ENCODE peak calls at places on chromosomes 7 and 10, in four cellular contexts. S is K562, Z is HepG2, F is A549. A is an unnamed sample.
A peak's percentile ranks its signal among the peaks of the same experiment; 100 is the strongest.

GRCh38 chr7:4934419-4935025 is 24.5 kb downstream of the MMD2 start:
- DNase-seq in Z (no peak), S (no peak), F (no peak), A (no peak)

GRCh38 chr10:62199584-62199983 is 69.1 kb downstream of the RTKN2 start:
- DNase-seq in F (no peak), Z (peak; percentile 11), S (no peak), A (peak; percentile 48)

GRCh38 chr7:25255603-25256320 is 27.5 kb upstream of the NPVF start:
- DNase-seq in F (no peak), S (no peak), Z (no peak), A (no peak)

GRCh38 chr10:6047326-6047611 is 14.9 kb downstream of the IL2RA start:
- DNase-seq in Z (no peak), F (no peak), S (no peak), A (no peak)

GRCh38 chr10:58647366-58647765 is 134.7 kb downstream of the BICC1 start:
- DNase-seq in S (no peak), Z (no peak), F (no peak), A (no peak)

GRCh38 chr10:10353326-10353725 is 664.3 kb upstream of the CELF2 start:
- DNase-seq in S (no peak), Z (no peak), F (no peak), A (no peak)

GRCh38 chr10:127739908-127740307 is 2.9 kb downstream of the FOXI2 start:
- DNase-seq in Z (no peak), F (no peak), S (no peak), A (no peak)

GRCh38 chr10:99844433-99844955 is 62.1 kb downstream of the ABCC2 start:
- DNase-seq in S (no peak), Z (no peak), F (no peak), A (no peak)

GRCh38 chr7:130971297-130971696 is 237.3 kb upstream of the KLF14 start:
- DNase-seq in S (no peak), Z (no peak), F (no peak), A (no peak)

GRCh38 chr10:50333872-50334271 is 82.6 kb upstream of the ASAH2 start:
- DNase-seq in F (no peak), Z (no peak), S (no peak), A (no peak)

GRCh38 chr7:70619659-70620058 is 512.3 kb upstream of the GALNT17 start:
- DNase-seq in F (no peak), Z (no peak), S (no peak), A (no peak)

GRCh38 chr7:16708496-16708895 is 45.1 kb upstream of the TSPAN13 start:
- DNase-seq in S (no peak), Z (no peak), F (no peak), A (no peak)

GRCh38 chr7:28106316-28106957 is 74.2 kb downstream of the JAZF1 start:
- DNase-seq in S (no peak), Z (no peak), F (no peak), A (no peak)

GRCh38 chr7:45921699-45922519 is 837 bp upstream of the IGFBP3 start:
- DNase-seq in Z (peak; percentile 34), F (peak; percentile 64), S (no peak), A (no peak)

GRCh38 chr10:5488272-5489161 is 10.9 kb downstream of the CALML5 start:
- DNase-seq in S (no peak), Z (no peak), F (no peak), A (no peak)

GRCh38 chr10:7580520-7580919 is 86.2 kb downstream of the ITIH5 start:
- DNase-seq in Z (no peak), F (no peak), S (no peak), A (no peak)

GRCh38 chr10:98586096-98586495 is 139.4 kb upstream of the HPS1 start:
- DNase-seq in F (no peak), Z (no peak), S (no peak), A (no peak)

DNA sequence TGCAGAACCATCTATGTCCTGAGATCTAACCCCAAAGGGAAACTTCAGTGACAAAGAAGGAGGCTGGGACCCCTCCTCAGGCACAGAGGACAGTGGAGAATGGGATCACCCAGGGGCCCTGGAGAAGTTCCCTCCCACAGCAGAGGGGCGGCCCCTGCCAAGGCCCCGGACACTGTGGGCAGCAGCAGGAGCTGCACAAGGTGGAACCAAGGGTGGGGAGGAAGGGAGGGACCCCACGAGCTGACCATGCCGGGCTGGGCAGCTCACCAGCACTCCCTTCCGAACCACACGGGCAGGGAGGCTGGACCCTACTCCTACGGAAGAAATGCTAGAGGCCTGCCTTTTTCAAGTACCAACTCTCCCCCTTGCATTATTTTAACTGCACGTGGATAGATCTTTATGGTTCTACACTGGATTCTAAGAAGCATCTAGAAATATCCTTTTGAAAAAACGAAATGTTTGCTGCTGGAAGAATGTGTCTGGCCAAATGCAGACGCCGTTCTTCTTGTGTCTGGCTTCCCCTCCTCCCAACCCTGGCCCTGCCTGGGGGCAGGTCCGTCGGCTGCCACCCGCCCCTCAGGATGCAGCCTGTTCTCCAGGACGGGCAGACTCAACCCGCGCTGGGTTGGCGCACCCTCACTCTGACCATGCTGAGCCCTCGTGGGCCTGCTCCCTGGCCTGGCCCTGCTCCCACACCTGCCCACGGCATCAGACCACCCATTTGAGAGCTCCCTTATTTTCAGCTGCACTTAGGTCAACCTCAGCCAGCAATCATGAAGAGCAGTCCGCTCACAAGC is 193.9 kb downstream of the TCERG1L start:
- DNase-seq in Z (no peak), S (no peak), F (no peak), A (no peak)
- TF ChIP-seq POLR2AphosphoS2 in Z (no peak), S (no peak), F (no peak), A (no peak)

DNA sequence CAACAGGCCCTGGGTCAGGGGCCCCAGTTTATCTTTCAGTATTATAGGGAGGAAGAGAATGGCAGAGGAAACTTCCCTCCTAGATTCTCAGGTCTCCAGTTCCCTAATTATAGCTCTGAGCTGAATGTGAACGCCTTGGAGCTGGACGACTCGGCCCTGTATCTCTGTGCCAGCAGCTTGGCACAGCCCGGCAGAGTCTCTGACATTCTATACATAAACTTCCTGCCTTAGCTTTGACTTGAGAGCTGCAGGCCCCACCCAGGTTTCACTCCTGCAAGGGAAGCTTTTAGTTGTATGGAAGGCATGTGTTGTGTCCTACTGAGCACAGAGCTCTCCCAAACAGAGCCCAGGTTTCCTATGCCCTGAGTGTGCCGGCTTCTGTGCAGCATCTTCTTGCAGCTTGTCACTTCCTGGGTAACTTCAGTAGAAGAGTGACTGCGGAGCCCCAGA is 205.6 kb upstream of the PRSS58 start:
- DNase-seq in Z (no peak), S (no peak), F (no peak), A (no peak)
- TF ChIP-seq CEBPB in Z (no peak), S (no peak), F (no peak), A (no peak)

GRCh38 chr10:73858013-73858708 is 16.2 kb downstream of the CAMK2G start:
- DNase-seq in Z (no peak), S (no peak), F (no peak), A (no peak)

GRCh38 chr10:73857446-73857845 is 16.9 kb downstream of the CAMK2G start:
- DNase-seq in F (no peak), S (no peak), Z (no peak), A (peak; percentile 43)

GRCh38 chr10:73859441-73860049 is 14.8 kb downstream of the CAMK2G start:
- DNase-seq in Z (no peak), F (no peak), S (no peak), A (peak; percentile 45)

GRCh38 chr10:73860050-73860491 is 14.3 kb downstream of the CAMK2G start:
- DNase-seq in F (no peak), Z (no peak), S (no peak), A (no peak)

DNA sequence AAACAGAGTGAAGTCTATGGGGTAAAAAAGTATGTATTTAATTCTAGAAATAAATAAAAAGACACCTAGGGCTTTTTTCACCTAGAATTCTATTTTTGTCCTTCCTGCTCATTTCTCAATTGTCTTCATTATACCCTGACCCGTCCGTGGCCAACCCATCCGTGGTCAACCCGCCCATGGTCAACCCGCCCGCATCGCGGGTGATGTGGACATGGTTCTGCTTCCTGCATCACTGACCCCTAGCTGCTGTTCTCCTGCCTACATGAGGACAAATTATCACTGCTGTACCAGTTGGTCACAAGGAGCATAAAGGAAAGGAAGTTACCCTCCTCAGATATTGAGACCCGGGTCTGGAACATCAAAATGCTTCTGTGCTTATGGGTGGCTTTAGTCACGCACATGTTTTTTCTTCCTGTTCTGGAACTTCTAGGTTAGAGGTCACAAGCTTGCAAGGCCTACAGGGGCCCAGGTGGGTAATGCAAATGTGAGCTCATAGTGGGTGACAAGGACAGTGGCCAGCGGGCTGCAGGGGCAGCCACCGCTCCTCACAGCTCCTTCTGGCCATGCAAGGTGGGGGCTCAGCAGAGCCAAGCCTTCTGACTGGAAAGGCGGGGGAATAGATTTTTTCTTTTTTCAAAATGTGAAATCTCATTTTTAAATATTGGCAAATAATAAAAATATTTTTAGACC is 15.5 kb downstream of the CAMK2G start:
- DNase-seq in Z (no peak), F (no peak), S (no peak), A (no peak)
- H3K4me1 ChIP-seq in Z (peaks cover 26% of the 10 kb centered on the region), F (peaks cover 26% of the 10 kb centered on the region), S (peaks cover 2% of the 10 kb centered on the region), A (peaks cover 43% of the 10 kb centered on the region)

GRCh38 chr7:108452707-108453106 is 3.5 kb downstream of the NRCAM start:
- DNase-seq in Z (peak; percentile 13), F (peak; percentile 52), S (peak; percentile 60), A (no peak)
- TF ChIP-seq POLR2AphosphoS2 in Z (no peak), F (no peak), S (no peak), A (no peak)

A was measured in GM12878.